ENCODE peak calls at places on chromosomes 3 and 15, in nine cellular contexts. I is aorta; F is neural crest cell; C is iris pigment epithelial cell; G is breast epithelium; S is activated naive CD4-positive, alpha-beta T cell; Q is tibial artery; Y is effector memory CD8-positive, alpha-beta T cell; U is HEK293T. V is an unnamed sample.

GRCh38 chr15:68672781-68673205 is 94.0 kb downstream of the CORO2B start:
- DNase-seq in Y (no peak), U (no peak), I (no peak), Q (peak; percentile 60), S (no peak), F (no peak), C (peak; percentile 5), G (no peak), V (no peak)

GRCh38 chr3:99638244-99638948 is at the start of gene COL8A1:
- DNase-seq in Y (no peak), G (peak; percentile 36), Q (peak; percentile 96), F (no peak), I (peak; percentile 91), S (no peak), C (peak; percentile 93), U (peak; percentile 38), V (no peak)

GRCh38 chr3:128787256-128788253 is 61.6 kb downstream of the RAB7A start:
- DNase-seq in Q (no peak), S (no peak), Y (peak; percentile 18), G (no peak), F (peak; percentile 13), C (peak; percentile 94), U (peak; percentile 52), I (no peak), V (peak; percentile 35)

GRCh38 chr3:147838650-147839049 is 429.5 kb downstream of the ZIC1 start:
- DNase-seq in I (no peak), Q (no peak), F (no peak), C (peak; percentile 7), S (no peak), Y (no peak), U (no peak), G (no peak), V (no peak)

GRCh38 chr15:95990833-95991232 is 339.7 kb upstream of the NR2F2 start:
- DNase-seq in I (no peak), U (no peak), Q (no peak), C (peak; percentile 11), Y (no peak), G (no peak), S (no peak), F (no peak), V (no peak)

GRCh38 chr3:169618894-169619792 is 44.4 kb downstream of the MECOM start:
- DNase-seq in S (no peak), F (no peak), U (peak; percentile 71), Q (no peak), C (peak; percentile 12), Y (no peak), G (no peak), I (no peak), V (no peak)

GRCh38 chr3:55797084-55797483 is 310.0 kb upstream of the WNT5A start:
- DNase-seq in S (no peak), I (no peak), F (no peak), C (peak; percentile 2), G (no peak), U (no peak), Q (no peak), Y (no peak), V (no peak)

GRCh38 chr15:66849393-66849745 is 147.3 kb downstream of the SMAD6 start:
- DNase-seq in S (no peak), I (no peak), Q (no peak), C (no peak), F (no peak), G (no peak), U (no peak), Y (no peak), V (no peak)

GRCh38 chr3:141454906-141455602 is 31.8 kb upstream of the RASA2 start:
- DNase-seq in I (no peak), S (no peak), U (peak; percentile 77), F (no peak), G (no peak), Y (peak; percentile 15), C (peak; percentile 85), Q (no peak), V (peak; percentile 22)

GRCh38 chr15:39804026-39804425 is 21.4 kb upstream of the FSIP1 start:
- DNase-seq in G (no peak), I (no peak), F (no peak), C (peak; percentile 94), S (no peak), Y (no peak), Q (no peak), U (no peak), V (no peak)

GRCh38 chr3:181417748-181418147 is 294.0 kb upstream of the SOX2 start:
- DNase-seq in C (peak; percentile 2), U (no peak), S (no peak), F (peak; percentile 20), Y (no peak), G (no peak), Q (no peak), I (no peak), V (no peak)

GRCh38 chr3:177673105-177673804 is 476.0 kb upstream of the TBL1XR1 start:
- DNase-seq in Q (no peak), U (no peak), G (no peak), S (no peak), F (no peak), C (peak; percentile 96), I (no peak), Y (no peak), V (no peak)

GRCh38 chr3:115704661-115705338 is 81.5 kb downstream of the GAP43 start:
- DNase-seq in S (no peak), F (no peak), C (no peak), Q (no peak), I (no peak), Y (no peak), G (no peak), U (no peak), V (no peak)

GRCh38 chr3:134795776-134796312 is 784 bp downstream of the EPHB1 start:
- DNase-seq in C (peak; percentile 43), U (peak; percentile 21), Q (no peak), S (no peak), F (no peak), Y (no peak), I (no peak), G (no peak), V (no peak)

GRCh38 chr3:128786434-128787020 is 60.5 kb downstream of the RAB7A start:
- DNase-seq in Y (no peak), G (no peak), U (no peak), Q (no peak), C (no peak), S (no peak), I (no peak), F (no peak), V (no peak)

GRCh38 chr15:87941606-87942005 is 314.9 kb downstream of the NTRK3 start:
- DNase-seq in F (no peak), S (no peak), I (no peak), Y (no peak), G (no peak), U (no peak), C (no peak), Q (no peak), V (no peak)

GRCh38 chr3:146334151-146334550 is 83.2 kb upstream of the PLSCR4 start:
- DNase-seq in C (peak; percentile 62), U (no peak), S (no peak), Y (no peak), I (no peak), Q (no peak), G (no peak), F (no peak), V (no peak)

GRCh38 chr3:119664370-119664769 is 4.0 kb upstream of the POPDC2 start:
- DNase-seq in Y (no peak), I (no peak), F (no peak), G (no peak), S (no peak), C (peak; percentile 17), U (no peak), Q (no peak), V (no peak)

GRCh38 chr3:120645083-120645800 is 36.8 kb downstream of the HGD start:
- DNase-seq in F (no peak), Q (no peak), Y (no peak), C (no peak), G (no peak), U (no peak), S (no peak), I (no peak), V (no peak)

V was measured in activated gamma-delta T cell treated with Interleukin-2 at 50 U/mL for 16 hours.